ENCODE peak calls at places on chromosomes 7 and 10, in seven cellular contexts. One of them, this sample, is unnamed.
A peak's percentile ranks its signal among the peaks of the same experiment; 100 is the strongest.

GRCh38 chr7:150368884-150369739 is 490 bp downstream of the REPIN1 start:
- DNase-seq in sigmoid colon: peak; percentile 81
- DNase-seq in K562: peak; percentile 69
- DNase-seq in suprapubic skin: no peak
- DNase-seq in A549: peak; percentile 79
- DNase-seq in GM12878: no peak
- DNase-seq in ovary: peak; percentile 59
- DNase-seq in this sample: peak; percentile 69

GRCh38 chr7:23292623-23293022 is 6.5 kb upstream of the MALSU1 start:
- DNase-seq in A549: no peak
- DNase-seq in K562: no peak
- DNase-seq in ovary: no peak
- DNase-seq in suprapubic skin: no peak
- DNase-seq in sigmoid colon: no peak
- DNase-seq in GM12878: no peak
- DNase-seq in this sample: no peak

GRCh38 chr10:99329891-99330674 is 927 bp downstream of the CNNM1 start:
- DNase-seq in GM12878: no peak
- DNase-seq in A549: no peak
- DNase-seq in K562: no peak
- DNase-seq in suprapubic skin: no peak
- DNase-seq in sigmoid colon: peak; percentile 69
- DNase-seq in ovary: peak; percentile 19
- DNase-seq in this sample: peak; percentile 87

GRCh38 chr7:2956526-2957368 is 86.9 kb downstream of the CARD11 start:
- DNase-seq in K562: peak; percentile 82
- DNase-seq in A549: peak; percentile 52
- DNase-seq in GM12878: no peak
- DNase-seq in ovary: no peak
- DNase-seq in sigmoid colon: peak; percentile 34
- DNase-seq in suprapubic skin: peak; percentile 44
- DNase-seq in this sample: no peak

GRCh38 chr7:143148651-143149050 is 16.8 kb downstream of the PIP start:
- DNase-seq in suprapubic skin: no peak
- DNase-seq in GM12878: no peak
- DNase-seq in sigmoid colon: no peak
- DNase-seq in A549: no peak
- DNase-seq in K562: no peak
- DNase-seq in ovary: no peak
- DNase-seq in this sample: no peak

GRCh38 chr7:146937836-146938235 is 821.2 kb downstream of the CNTNAP2 start:
- DNase-seq in GM12878: no peak
- DNase-seq in ovary: no peak
- DNase-seq in A549: no peak
- DNase-seq in K562: no peak
- DNase-seq in suprapubic skin: no peak
- DNase-seq in sigmoid colon: no peak
- DNase-seq in this sample: no peak

GRCh38 chr7:131300572-131301466 is 26.9 kb upstream of the MKLN1 start:
- DNase-seq in ovary: no peak
- DNase-seq in sigmoid colon: no peak
- DNase-seq in K562: no peak
- DNase-seq in GM12878: no peak
- DNase-seq in suprapubic skin: no peak
- DNase-seq in A549: no peak
- DNase-seq in this sample: no peak

GRCh38 chr10:31215052-31215451 is 104.0 kb upstream of the ZEB1 start:
- DNase-seq in sigmoid colon: no peak
- DNase-seq in A549: no peak
- DNase-seq in ovary: no peak
- DNase-seq in suprapubic skin: no peak
- DNase-seq in K562: no peak
- DNase-seq in GM12878: no peak
- DNase-seq in this sample: no peak

GRCh38 chr7:57328457-57328856 is 121.5 kb upstream of the ZNF716 start:
- DNase-seq in GM12878: no peak
- DNase-seq in ovary: no peak
- DNase-seq in suprapubic skin: no peak
- DNase-seq in sigmoid colon: no peak
- DNase-seq in K562: no peak
- DNase-seq in A549: no peak
- DNase-seq in this sample: no peak

GRCh38 chr10:132926070-132926469 is 16.3 kb downstream of the CFAP46 start:
- DNase-seq in suprapubic skin: no peak
- DNase-seq in GM12878: no peak
- DNase-seq in ovary: no peak
- DNase-seq in A549: no peak
- DNase-seq in sigmoid colon: no peak
- DNase-seq in K562: no peak
- DNase-seq in this sample: peak; percentile 76

GRCh38 chr10:7541137-7542087 is 125.4 kb downstream of the ITIH5 start:
- DNase-seq in sigmoid colon: peak; percentile 89
- DNase-seq in K562: no peak
- DNase-seq in ovary: peak; percentile 71
- DNase-seq in A549: no peak
- DNase-seq in suprapubic skin: no peak
- DNase-seq in GM12878: no peak
- DNase-seq in this sample: no peak

GRCh38 chr7:836429-836828 is 4.2 kb downstream of the SUN1 start:
- DNase-seq in suprapubic skin: no peak
- DNase-seq in GM12878: no peak
- DNase-seq in sigmoid colon: peak; percentile 76
- DNase-seq in ovary: no peak
- DNase-seq in A549: peak; percentile 18
- DNase-seq in K562: no peak
- DNase-seq in this sample: no peak

GRCh38 chr7:88243345-88243909 is 23.6 kb upstream of the SRI start:
- DNase-seq in suprapubic skin: no peak
- DNase-seq in ovary: no peak
- DNase-seq in sigmoid colon: no peak
- DNase-seq in A549: peak; percentile 25
- DNase-seq in K562: peak; percentile 29
- DNase-seq in GM12878: peak; percentile 7
- DNase-seq in this sample: no peak

GRCh38 chr7:47474937-47475879 is 106.7 kb downstream of the TNS3 start:
- DNase-seq in sigmoid colon: peak; percentile 91
- DNase-seq in suprapubic skin: peak; percentile 92
- DNase-seq in ovary: peak; percentile 95
- DNase-seq in GM12878: peak; percentile 32
- DNase-seq in A549: peak; percentile 95
- DNase-seq in K562: peak; percentile 57
- DNase-seq in this sample: peak; percentile 97
- TF ChIP-seq EP300 in sigmoid colon: no peak
- TF ChIP-seq EP300 in suprapubic skin: no peak
- TF ChIP-seq EP300 in ovary: no peak
- TF ChIP-seq EP300 in GM12878: no peak
- TF ChIP-seq EP300 in A549: peak; percentile 43
- TF ChIP-seq EP300 in K562: no peak
- TF ChIP-seq EP300 in this sample: peak; percentile 63

GRCh38 chr7:97226541-97226940 is 109.0 kb downstream of the SDHAF3 start:
- DNase-seq in sigmoid colon: no peak
- DNase-seq in K562: no peak
- DNase-seq in suprapubic skin: no peak
- DNase-seq in ovary: no peak
- DNase-seq in A549: no peak
- DNase-seq in GM12878: peak; percentile 5
- DNase-seq in this sample: no peak
- TF ChIP-seq EP300 in sigmoid colon: no peak
- TF ChIP-seq EP300 in K562: no peak
- TF ChIP-seq EP300 in suprapubic skin: no peak
- TF ChIP-seq EP300 in ovary: no peak
- TF ChIP-seq EP300 in A549: no peak
- TF ChIP-seq EP300 in GM12878: no peak
- TF ChIP-seq EP300 in this sample: no peak

GRCh38 chr10:127149613-127150081 is 46.7 kb downstream of the INSYN2A start:
- DNase-seq in K562: no peak
- DNase-seq in A549: no peak
- DNase-seq in sigmoid colon: no peak
- DNase-seq in suprapubic skin: no peak
- DNase-seq in ovary: no peak
- DNase-seq in GM12878: no peak
- DNase-seq in this sample: no peak
- TF ChIP-seq EP300 in K562: no peak
- TF ChIP-seq EP300 in A549: no peak
- TF ChIP-seq EP300 in sigmoid colon: no peak
- TF ChIP-seq EP300 in suprapubic skin: no peak
- TF ChIP-seq EP300 in ovary: no peak
- TF ChIP-seq EP300 in GM12878: no peak
- TF ChIP-seq EP300 in this sample: no peak

GRCh38 chr10:32379950-32380547 is 33.1 kb upstream of the EPC1 start:
- DNase-seq in suprapubic skin: no peak
- DNase-seq in sigmoid colon: no peak
- DNase-seq in K562: peak; percentile 18
- DNase-seq in ovary: no peak
- DNase-seq in GM12878: no peak
- DNase-seq in A549: no peak
- DNase-seq in this sample: no peak

GRCh38 chr10:32377458-32378370 is 30.8 kb upstream of the EPC1 start:
- DNase-seq in A549: no peak
- DNase-seq in ovary: no peak
- DNase-seq in suprapubic skin: no peak
- DNase-seq in sigmoid colon: no peak
- DNase-seq in K562: peak; percentile 46
- DNase-seq in GM12878: no peak
- DNase-seq in this sample: no peak

GRCh38 chr10:32379314-32379949 is 32.5 kb upstream of the EPC1 start:
- DNase-seq in A549: no peak
- DNase-seq in sigmoid colon: no peak
- DNase-seq in suprapubic skin: no peak
- DNase-seq in K562: peak; percentile 65
- DNase-seq in GM12878: no peak
- DNase-seq in ovary: no peak
- DNase-seq in this sample: no peak

GRCh38 chr10:32376780-32377179 is 29.8 kb upstream of the EPC1 start:
- DNase-seq in GM12878: no peak
- DNase-seq in ovary: no peak
- DNase-seq in sigmoid colon: no peak
- DNase-seq in suprapubic skin: no peak
- DNase-seq in A549: no peak
- DNase-seq in K562: no peak
- DNase-seq in this sample: no peak

DNA sequence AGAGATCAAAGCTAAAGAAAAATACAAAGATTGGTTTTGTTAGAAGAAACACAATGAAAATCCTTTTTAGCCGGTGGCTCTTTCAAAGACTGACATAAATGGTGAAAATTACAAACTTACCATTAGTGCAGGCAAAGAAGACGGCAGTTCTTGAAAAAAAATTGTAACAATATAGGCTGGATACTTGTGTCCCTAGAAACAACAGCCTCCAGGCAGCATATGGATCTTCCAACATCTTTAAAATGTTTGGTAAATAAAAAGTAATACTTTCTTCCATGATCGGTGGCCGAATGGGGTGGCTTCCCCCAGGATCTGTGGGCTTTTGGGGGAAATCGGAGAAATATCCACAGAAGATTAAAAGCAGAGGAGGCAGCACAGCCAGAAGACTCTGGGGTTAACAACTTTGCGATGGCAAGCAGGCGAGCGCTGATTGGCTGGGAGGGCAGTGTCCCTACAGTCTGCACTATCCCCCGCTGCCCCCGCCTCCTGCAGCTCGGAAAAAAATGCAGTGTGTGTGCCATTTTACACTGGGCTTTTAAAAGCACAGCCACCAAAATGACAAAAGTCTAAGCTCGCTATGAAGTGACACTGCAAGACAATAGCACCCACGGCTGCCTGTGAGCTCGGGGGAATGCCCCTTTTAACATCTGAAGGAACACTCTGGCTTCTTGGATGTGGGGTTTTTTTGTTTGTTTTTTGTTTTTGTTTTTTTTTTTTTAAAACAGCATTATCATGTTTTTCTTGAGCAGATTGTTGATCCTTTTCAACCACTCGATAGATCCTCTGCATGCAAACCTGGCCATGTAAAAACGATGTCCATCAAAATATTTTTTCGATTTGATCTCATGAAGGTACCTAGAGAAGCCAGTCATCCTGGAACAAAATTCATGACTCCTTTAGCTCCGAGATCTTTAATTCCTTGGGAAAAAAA is 31.7 kb upstream of the EPC1 start:
- DNase-seq in A549: peak; percentile 79
- DNase-seq in GM12878: peak; percentile 72
- DNase-seq in ovary: peak; percentile 87
- DNase-seq in K562: peak; percentile 94
- DNase-seq in sigmoid colon: peak; percentile 98
- DNase-seq in suprapubic skin: peak; percentile 97
- DNase-seq in this sample: peak; percentile 35
- TF ChIP-seq EP300 in A549: no peak
- TF ChIP-seq EP300 in GM12878: no peak
- TF ChIP-seq EP300 in ovary: no peak
- TF ChIP-seq EP300 in K562: no peak
- TF ChIP-seq EP300 in sigmoid colon: peak; percentile 11
- TF ChIP-seq EP300 in suprapubic skin: no peak
- TF ChIP-seq EP300 in this sample: no peak

GRCh38 chr10:112183329-112184051 is at the start of gene GPAM:
- DNase-seq in GM12878: peak; percentile 60
- DNase-seq in A549: peak; percentile 68
- DNase-seq in K562: peak; percentile 88
- DNase-seq in sigmoid colon: peak; percentile 96
- DNase-seq in ovary: peak; percentile 90
- DNase-seq in suprapubic skin: peak; percentile 95
- DNase-seq in this sample: peak; percentile 100
- TF ChIP-seq EP300 in GM12878: peak; percentile 73
- TF ChIP-seq EP300 in A549: no peak
- TF ChIP-seq EP300 in K562: no peak
- TF ChIP-seq EP300 in sigmoid colon: peak; percentile 56
- TF ChIP-seq EP300 in ovary: no peak
- TF ChIP-seq EP300 in suprapubic skin: no peak
- TF ChIP-seq EP300 in this sample: no peak

GRCh38 chr7:90594791-90595317 is 1.3 kb upstream of the CDK14 start:
- DNase-seq in GM12878: no peak
- DNase-seq in sigmoid colon: peak; percentile 77
- DNase-seq in K562: no peak
- DNase-seq in A549: no peak
- DNase-seq in suprapubic skin: no peak
- DNase-seq in ovary: peak; percentile 36
- DNase-seq in this sample: no peak
- TF ChIP-seq EP300 in GM12878: no peak
- TF ChIP-seq EP300 in sigmoid colon: no peak
- TF ChIP-seq EP300 in K562: no peak
- TF ChIP-seq EP300 in A549: no peak
- TF ChIP-seq EP300 in suprapubic skin: no peak
- TF ChIP-seq EP300 in ovary: no peak
- TF ChIP-seq EP300 in this sample: no peak